ENCODE peak calls at places on chromosomes 6 and 20, in five cellular contexts. W is heart right ventricle, O is fibroblast of lung, X is aorta, P is psoas muscle. M is an unnamed sample.
A peak's percentile ranks its signal among the peaks of the same experiment; 100 is the strongest.

GRCh38 chr20:54431545-54431944 is 43.8 kb upstream of the DOK5 start:
- DNase-seq in O (peak; percentile 8), P (no peak), W (no peak), X (no peak), M (no peak)

GRCh38 chr6:143346004-143346403 is 104.5 kb downstream of the ADAT2 start:
- DNase-seq in X (no peak), P (no peak), W (no peak), O (no peak), M (no peak)

GRCh38 chr6:3707751-3708412 is 43.6 kb downstream of the PXDC1 start:
- DNase-seq in P (no peak), X (no peak), O (no peak), W (no peak), M (no peak)

GRCh38 chr20:10637563-10637962 is 36.2 kb downstream of the JAG1 start:
- DNase-seq in W (no peak), P (no peak), X (no peak), O (peak; percentile 53), M (no peak)

GRCh38 chr20:51553897-51554504 is 11.5 kb upstream of the NFATC2 start:
- DNase-seq in W (no peak), P (no peak), O (peak; percentile 50), X (no peak), M (no peak)

GRCh38 chr6:43517503-43518357 is 841 bp downstream of the POLR1C start:
- DNase-seq in W (no peak), P (no peak), O (no peak), X (no peak), M (no peak)

GRCh38 chr6:94341173-94341572 is 921.8 kb upstream of the EPHA7 start:
- DNase-seq in W (no peak), X (no peak), O (no peak), P (no peak), M (no peak)

GRCh38 chr6:63307581-63308246 is 12.1 kb downstream of the LGSN start:
- DNase-seq in W (no peak), X (no peak), O (peak; percentile 64), P (no peak), M (no peak)

GRCh38 chr6:93454533-93454932 is 35.2 kb upstream of the EPHA7 start:
- DNase-seq in O (no peak), P (no peak), W (no peak), X (no peak), M (no peak)

GRCh38 chr20:7966176-7966575 is 25.9 kb upstream of the HAO1 start:
- DNase-seq in P (no peak), O (no peak), W (no peak), X (no peak), M (no peak)

GRCh38 chr6:10511477-10511876 is 9.7 kb upstream of the GCNT2 start:
- DNase-seq in X (no peak), W (no peak), O (no peak), P (no peak), M (no peak)

GRCh38 chr6:3227363-3228045 is at the start of gene TUBB2B:
- DNase-seq in X (peak; percentile 84), P (peak; percentile 60), W (peak; percentile 37), O (no peak), M (peak; percentile 39)

GRCh38 chr6:87102296-87102695 is 7.4 kb upstream of the CGA start:
- DNase-seq in P (no peak), W (no peak), X (no peak), O (no peak), M (no peak)

GRCh38 chr20:4937422-4938319 is 63.6 kb downstream of the SLC23A2 start:
- DNase-seq in P (no peak), W (no peak), O (peak; percentile 60), X (no peak), M (peak; percentile 53)

GRCh38 chr6:78259935-78260334 is 607.1 kb downstream of the MEI4 start:
- DNase-seq in X (no peak), O (no peak), W (no peak), P (no peak), M (no peak)

GRCh38 chr20:31666258-31667042 is 28.7 kb downstream of the COX4I2 start:
- DNase-seq in X (no peak), O (peak; percentile 46), W (no peak), P (peak; percentile 68), M (no peak)

GRCh38 chr20:31667315-31668285 is 29.9 kb downstream of the COX4I2 start:
- DNase-seq in P (no peak), O (no peak), X (no peak), W (no peak), M (no peak)

GRCh38 chr20:31663838-31664695 is 26.4 kb downstream of the COX4I2 start:
- DNase-seq in W (no peak), X (no peak), O (no peak), P (no peak), M (peak; percentile 88)

GRCh38 chr20:31664696-31665354 is 27.1 kb downstream of the COX4I2 start:
- DNase-seq in X (no peak), W (no peak), P (no peak), O (no peak), M (no peak)

GRCh38 chr20:31665753-31666152 is 28.0 kb downstream of the COX4I2 start:
- DNase-seq in O (no peak), X (no peak), W (no peak), P (no peak), M (no peak)
- H3K9me3 ChIP-seq in O (no peaks in the 10 kb centered on the region), X (no peaks in the 10 kb centered on the region), W (no peaks in the 10 kb centered on the region), P (no peaks in the 10 kb centered on the region), M (no peaks in the 10 kb centered on the region)

DNA sequence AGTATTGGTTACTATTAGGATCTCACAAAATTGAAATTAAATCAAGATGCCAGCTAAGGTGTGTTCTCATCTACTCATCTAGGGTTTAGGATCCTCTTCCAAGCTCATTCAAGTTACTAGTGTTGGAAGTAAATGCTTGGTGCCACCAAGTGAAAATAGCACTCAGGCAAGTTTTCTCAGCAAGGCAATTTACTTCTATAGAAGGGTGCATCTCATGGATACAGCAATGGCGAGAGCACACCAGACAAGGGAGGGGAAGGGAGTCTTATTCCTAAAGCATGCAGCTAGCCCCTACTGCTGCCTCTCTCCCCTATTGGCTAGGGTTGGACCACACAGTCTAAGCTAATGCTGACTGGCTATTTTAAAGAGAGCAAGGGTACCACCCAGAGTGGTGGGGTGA is 23.0 kb upstream of the FAM8A1 start:
- DNase-seq in P (no peak), X (no peak), O (no peak), W (no peak), M (no peak)
- H3K9me3 ChIP-seq in P (peaks cover 12% of the 10 kb centered on the region), X (peaks cover 1% of the 10 kb centered on the region), O (no peaks in the 10 kb centered on the region), W (no peaks in the 10 kb centered on the region), M (no peaks in the 10 kb centered on the region)

GRCh38 chr20:29299811-29300578 is 1957.5 kb upstream of the DEFB115 start:
- DNase-seq in W (no peak), X (no peak), P (peak; percentile 33), O (no peak), M (no peak)
- H3K9me3 ChIP-seq in W (no peaks in the 10 kb centered on the region), X (peaks cover 1% of the 10 kb centered on the region), P (no peaks in the 10 kb centered on the region), O (no peaks in the 10 kb centered on the region), M (no peaks in the 10 kb centered on the region)

GRCh38 chr20:35710039-35710438 is 10.8 kb downstream of the ROMO1 start:
- DNase-seq in P (no peak), O (no peak), W (no peak), X (no peak), M (no peak)
- H3K9me3 ChIP-seq in P (no peaks in the 10 kb centered on the region), O (no peaks in the 10 kb centered on the region), W (no peaks in the 10 kb centered on the region), X (no peaks in the 10 kb centered on the region), M (no peaks in the 10 kb centered on the region)

GRCh38 chr20:3084283-3084985 is at the start of gene AVP:
- DNase-seq in W (no peak), O (no peak), X (no peak), P (no peak), M (no peak)

GRCh38 chr20:3082955-3083952 is 1.3 kb downstream of the AVP start:
- DNase-seq in P (no peak), W (no peak), O (no peak), X (no peak), M (no peak)

GRCh38 chr20:3082306-3082951 is 2.1 kb downstream of the AVP start:
- DNase-seq in P (no peak), O (no peak), W (no peak), X (no peak), M (no peak)

GRCh38 chr20:3085571-3086072 is 1.1 kb upstream of the AVP start:
- DNase-seq in P (no peak), O (no peak), X (no peak), W (no peak), M (no peak)

DNA sequence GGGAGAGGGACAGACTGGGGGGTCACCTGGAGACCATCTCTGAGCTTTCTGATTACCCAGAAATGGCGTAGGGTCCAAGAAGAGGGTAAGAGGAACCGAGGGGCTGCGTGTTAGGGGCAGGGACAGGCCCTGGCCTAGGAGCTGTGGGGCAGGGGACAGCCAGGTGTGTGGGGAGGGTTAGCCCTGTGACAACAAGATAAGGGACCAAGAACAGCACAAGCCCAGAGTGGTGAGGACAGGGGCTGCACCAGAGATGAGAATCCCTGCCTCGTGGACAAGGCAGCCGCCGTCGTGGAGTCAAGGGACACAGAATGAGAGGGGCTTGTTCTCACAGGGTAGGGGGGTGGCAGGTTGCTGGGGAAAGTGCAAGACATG is 449 bp upstream of the AVP start:
- DNase-seq in O (no peak), W (no peak), X (no peak), P (no peak), M (no peak)
- H3K9me3 ChIP-seq in O (no peaks in the 10 kb centered on the region), W (no peaks in the 10 kb centered on the region), X (no peaks in the 10 kb centered on the region), P (no peaks in the 10 kb centered on the region), M (no peaks in the 10 kb centered on the region)

DNA sequence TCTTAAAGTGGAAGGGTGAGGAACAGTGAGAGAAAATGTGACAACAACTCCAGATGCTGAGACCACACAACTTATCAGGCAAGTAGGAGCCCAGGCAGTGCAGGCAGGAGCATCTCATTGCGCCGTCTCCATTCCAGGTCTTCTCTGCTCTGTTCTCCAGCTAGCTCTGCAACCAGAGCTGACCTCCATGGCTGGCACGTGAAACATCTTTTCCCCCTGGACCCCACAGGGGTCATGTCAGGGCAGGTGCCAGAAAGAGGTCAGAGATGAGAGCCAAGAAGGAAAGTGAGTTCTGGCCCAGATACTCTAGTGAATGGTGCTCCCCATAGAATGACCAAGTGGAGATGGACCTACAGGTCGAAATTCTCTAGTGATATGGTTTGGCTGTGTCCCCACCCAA is 281.4 kb downstream of the SMOC2 start:
- DNase-seq in W (no peak), X (no peak), P (no peak), O (no peak), M (no peak)
- H3K9me3 ChIP-seq in W (no peaks in the 10 kb centered on the region), X (peaks cover 3% of the 10 kb centered on the region), P (no peaks in the 10 kb centered on the region), O (no peaks in the 10 kb centered on the region), M (no peaks in the 10 kb centered on the region)